ENCODE peak calls at places on chromosomes 16 and 17, in four cellular contexts. One of them, this sample, is unnamed.

GRCh38 chr16:48609453-48610023 is 442 bp downstream of the N4BP1 start:
- DNase-seq in GM23248: peak
- DNase-seq in HCT116: no peak
- DNase-seq in SK-N-SH: no peak
- DNase-seq in this sample: no peak

GRCh38 chr16:70612931-70613330 is 33.4 kb upstream of the IL34 start:
- DNase-seq in GM23248: no peak
- DNase-seq in HCT116: no peak
- DNase-seq in SK-N-SH: no peak
- DNase-seq in this sample: no peak

GRCh38 chr16:88983157-88983556 is 6.2 kb upstream of the CBFA2T3 start:
- DNase-seq in GM23248: no peak
- DNase-seq in HCT116: no peak
- DNase-seq in SK-N-SH: no peak
- DNase-seq in this sample: no peak

GRCh38 chr16:56108724-56109123 is 82.6 kb upstream of the GNAO1 start:
- DNase-seq in GM23248: no peak
- DNase-seq in HCT116: no peak
- DNase-seq in SK-N-SH: no peak
- DNase-seq in this sample: no peak

GRCh38 chr16:74735162-74735452 is 34.4 kb upstream of the MLKL start:
- DNase-seq in GM23248: no peak
- DNase-seq in HCT116: no peak
- DNase-seq in SK-N-SH: no peak
- DNase-seq in this sample: no peak

GRCh38 chr16:23071202-23072083 is 77.8 kb downstream of the USP31 start:
- DNase-seq in GM23248: peak
- DNase-seq in HCT116: no peak
- DNase-seq in SK-N-SH: no peak
- DNase-seq in this sample: no peak

GRCh38 chr17:7211512-7212277 is 7.9 kb downstream of the DLG4 start:
- DNase-seq in GM23248: no peak
- DNase-seq in HCT116: no peak
- DNase-seq in SK-N-SH: peak
- DNase-seq in this sample: no peak

GRCh38 chr16:57606147-57606846 is 22.1 kb upstream of the ADGRG1 start:
- DNase-seq in GM23248: no peak
- DNase-seq in HCT116: no peak
- DNase-seq in SK-N-SH: no peak
- DNase-seq in this sample: no peak

GRCh38 chr16:7843196-7843595 is 510.6 kb downstream of the RBFOX1 start:
- DNase-seq in GM23248: no peak
- DNase-seq in HCT116: no peak
- DNase-seq in SK-N-SH: no peak
- DNase-seq in this sample: no peak

GRCh38 chr16:54936979-54937672 is 6.5 kb downstream of the IRX5 start:
- DNase-seq in GM23248: peak
- DNase-seq in HCT116: no peak
- DNase-seq in SK-N-SH: no peak
- DNase-seq in this sample: no peak

GRCh38 chr17:42182927-42183734 is 2.1 kb downstream of the HCRT start:
- DNase-seq in GM23248: peak
- DNase-seq in HCT116: no peak
- DNase-seq in SK-N-SH: no peak
- DNase-seq in this sample: no peak

GRCh38 chr17:82434216-82434565 is 15.8 kb upstream of the OGFOD3 start:
- DNase-seq in GM23248: no peak
- DNase-seq in HCT116: no peak
- DNase-seq in SK-N-SH: no peak
- DNase-seq in this sample: no peak

GRCh38 chr17:74750327-74751069 is 2.1 kb downstream of the NHERF1 start:
- DNase-seq in GM23248: no peak
- DNase-seq in HCT116: no peak
- DNase-seq in SK-N-SH: no peak
- DNase-seq in this sample: peak

GRCh38 chr16:740764-741505 is at the start of gene CIAO3:
- DNase-seq in GM23248: peak
- DNase-seq in HCT116: peak
- DNase-seq in SK-N-SH: peak
- DNase-seq in this sample: peak

GRCh38 chr17:38451840-38452529 is 23.7 kb downstream of the ARHGAP23 start:
- DNase-seq in GM23248: peak
- DNase-seq in HCT116: no peak
- DNase-seq in SK-N-SH: no peak
- DNase-seq in this sample: no peak

GRCh38 chr17:73343168-73343634 is 31.4 kb upstream of the CDC42EP4 start:
- DNase-seq in GM23248: peak
- DNase-seq in HCT116: no peak
- DNase-seq in SK-N-SH: peak
- DNase-seq in this sample: no peak

GRCh38 chr17:74332763-74333220 is 6.8 kb downstream of the KIF19 start:
- DNase-seq in GM23248: no peak
- DNase-seq in HCT116: no peak
- DNase-seq in SK-N-SH: no peak
- DNase-seq in this sample: no peak

GRCh38 chr17:57565119-57565635 is 179.9 kb downstream of the CCDC182 start:
- DNase-seq in GM23248: no peak
- DNase-seq in HCT116: no peak
- DNase-seq in SK-N-SH: no peak
- DNase-seq in this sample: no peak

GRCh38 chr16:1825864-1826690 is 548 bp downstream of the HAGH start:
- DNase-seq in GM23248: peak
- DNase-seq in HCT116: no peak
- DNase-seq in SK-N-SH: peak
- DNase-seq in this sample: peak

GRCh38 chr16:81261049-81261648 is 22.7 kb downstream of the BCO1 start:
- DNase-seq in GM23248: peak
- DNase-seq in HCT116: peak
- DNase-seq in SK-N-SH: peak
- DNase-seq in this sample: peak

GRCh38 chr17:17322516-17323510 is 19.6 kb downstream of the NT5M start:
- DNase-seq in GM23248: no peak
- DNase-seq in HCT116: no peak
- DNase-seq in SK-N-SH: no peak
- DNase-seq in this sample: no peak

GRCh38 chr16:56950881-56951771 is 10.6 kb upstream of the CETP start:
- DNase-seq in GM23248: peak
- DNase-seq in HCT116: no peak
- DNase-seq in SK-N-SH: peak
- DNase-seq in this sample: peak

GRCh38 chr17:37048806-37049205 is 100.1 kb downstream of the AATF start:
- DNase-seq in GM23248: no peak
- DNase-seq in HCT116: no peak
- DNase-seq in SK-N-SH: no peak
- DNase-seq in this sample: no peak

GRCh38 chr16:3950343-3951193 is 70.1 kb upstream of the CREBBP start:
- DNase-seq in GM23248: peak
- DNase-seq in HCT116: no peak
- DNase-seq in SK-N-SH: no peak
- DNase-seq in this sample: peak

GRCh38 chr17:50527949-50528474 is 4.5 kb upstream of the EPN3 start:
- DNase-seq in GM23248: no peak
- DNase-seq in HCT116: no peak
- DNase-seq in SK-N-SH: no peak
- DNase-seq in this sample: no peak

GRCh38 chr16:24700549-24701392 is 28.7 kb upstream of the TNRC6A start:
- DNase-seq in GM23248: peak
- DNase-seq in HCT116: peak
- DNase-seq in SK-N-SH: peak
- DNase-seq in this sample: peak

GRCh38 chr16:4703906-4704305 is 10.5 kb downstream of the NUDT16L1 start:
- DNase-seq in GM23248: no peak
- DNase-seq in HCT116: no peak
- DNase-seq in SK-N-SH: peak
- DNase-seq in this sample: no peak

GRCh38 chr17:44967026-44967906 is 837 bp downstream of the C1QL1 start:
- DNase-seq in GM23248: no peak
- DNase-seq in HCT116: no peak
- DNase-seq in SK-N-SH: peak
- DNase-seq in this sample: no peak

GRCh38 chr17:39759204-39759603 is 21.5 kb downstream of the GRB7 start:
- DNase-seq in GM23248: no peak
- DNase-seq in HCT116: no peak
- DNase-seq in SK-N-SH: no peak
- DNase-seq in this sample: no peak

GRCh38 chr17:38893612-38894011 is 23.8 kb downstream of the LASP1 start:
- DNase-seq in GM23248: peak
- DNase-seq in HCT116: no peak
- DNase-seq in SK-N-SH: no peak
- DNase-seq in this sample: no peak

GRCh38 chr16:74666425-74667214 is at the start of gene RFWD3:
- DNase-seq in GM23248: peak
- DNase-seq in HCT116: peak
- DNase-seq in SK-N-SH: peak
- DNase-seq in this sample: peak

GRCh38 chr17:59771093-59771492 is 63.6 kb downstream of the VMP1 start:
- DNase-seq in GM23248: no peak
- DNase-seq in HCT116: no peak
- DNase-seq in SK-N-SH: no peak
- DNase-seq in this sample: no peak

GRCh38 chr16:81707411-81708321 is 71.4 kb upstream of the PLCG2 start:
- DNase-seq in GM23248: peak
- DNase-seq in HCT116: no peak
- DNase-seq in SK-N-SH: no peak
- DNase-seq in this sample: peak

GRCh38 chr17:42291136-42291535 is 2.8 kb downstream of the STAT5A start:
- DNase-seq in GM23248: no peak
- DNase-seq in HCT116: no peak
- DNase-seq in SK-N-SH: no peak
- DNase-seq in this sample: no peak

GRCh38 chr17:4142107-4142900 is 526 bp downstream of the ZZEF1 start:
- DNase-seq in GM23248: peak
- DNase-seq in HCT116: no peak
- DNase-seq in SK-N-SH: no peak
- DNase-seq in this sample: no peak

GRCh38 chr17:79404136-79404911 is 206.5 kb downstream of the RBFOX3 start:
- DNase-seq in GM23248: no peak
- DNase-seq in HCT116: no peak
- DNase-seq in SK-N-SH: no peak
- DNase-seq in this sample: no peak

GRCh38 chr17:7356779-7357178 is 1.8 kb downstream of the TMEM95 start:
- DNase-seq in GM23248: peak
- DNase-seq in HCT116: no peak
- DNase-seq in SK-N-SH: no peak
- DNase-seq in this sample: no peak

GRCh38 chr16:86071611-86072240 is 172.8 kb downstream of the IRF8 start:
- DNase-seq in GM23248: no peak
- DNase-seq in HCT116: no peak
- DNase-seq in SK-N-SH: no peak
- DNase-seq in this sample: no peak

GRCh38 chr16:85425061-85425662 is 188.0 kb upstream of the GSE1 start:
- DNase-seq in GM23248: no peak
- DNase-seq in HCT116: no peak
- DNase-seq in SK-N-SH: peak
- DNase-seq in this sample: no peak

GRCh38 chr17:14067347-14067746 is 2.0 kb upstream of the COX10 start:
- DNase-seq in GM23248: peak
- DNase-seq in HCT116: no peak
- DNase-seq in SK-N-SH: no peak
- DNase-seq in this sample: peak

GRCh38 chr17:14060706-14061105 is 8.6 kb upstream of the COX10 start:
- DNase-seq in GM23248: no peak
- DNase-seq in HCT116: no peak
- DNase-seq in SK-N-SH: no peak
- DNase-seq in this sample: no peak

GRCh38 chr17:14057591-14057990 is 11.7 kb upstream of the COX10 start:
- DNase-seq in GM23248: peak
- DNase-seq in HCT116: no peak
- DNase-seq in SK-N-SH: no peak
- DNase-seq in this sample: no peak

GRCh38 chr17:14058051-14058450 is 11.3 kb upstream of the COX10 start:
- DNase-seq in GM23248: peak
- DNase-seq in HCT116: no peak
- DNase-seq in SK-N-SH: no peak
- DNase-seq in this sample: no peak

GRCh38 chr17:14061666-14062560 is 7.4 kb upstream of the COX10 start:
- DNase-seq in GM23248: peak
- DNase-seq in HCT116: no peak
- DNase-seq in SK-N-SH: no peak
- DNase-seq in this sample: peak
- TF ChIP-seq EZH2phosphoT487 in GM23248: no peak
- TF ChIP-seq EZH2phosphoT487 in HCT116: no peak
- TF ChIP-seq EZH2phosphoT487 in SK-N-SH: no peak
- TF ChIP-seq EZH2phosphoT487 in this sample: no peak

GRCh38 chr17:2090210-2090641 is 35.3 kb downstream of the HIC1 start:
- DNase-seq in GM23248: no peak
- DNase-seq in HCT116: no peak
- DNase-seq in SK-N-SH: no peak
- DNase-seq in this sample: no peak
- H3K27ac ChIP-seq in GM23248: peak
- H3K27ac ChIP-seq in HCT116: no peak
- H3K27ac ChIP-seq in SK-N-SH: peak
- H3K27ac ChIP-seq in this sample: no peak

DNA sequence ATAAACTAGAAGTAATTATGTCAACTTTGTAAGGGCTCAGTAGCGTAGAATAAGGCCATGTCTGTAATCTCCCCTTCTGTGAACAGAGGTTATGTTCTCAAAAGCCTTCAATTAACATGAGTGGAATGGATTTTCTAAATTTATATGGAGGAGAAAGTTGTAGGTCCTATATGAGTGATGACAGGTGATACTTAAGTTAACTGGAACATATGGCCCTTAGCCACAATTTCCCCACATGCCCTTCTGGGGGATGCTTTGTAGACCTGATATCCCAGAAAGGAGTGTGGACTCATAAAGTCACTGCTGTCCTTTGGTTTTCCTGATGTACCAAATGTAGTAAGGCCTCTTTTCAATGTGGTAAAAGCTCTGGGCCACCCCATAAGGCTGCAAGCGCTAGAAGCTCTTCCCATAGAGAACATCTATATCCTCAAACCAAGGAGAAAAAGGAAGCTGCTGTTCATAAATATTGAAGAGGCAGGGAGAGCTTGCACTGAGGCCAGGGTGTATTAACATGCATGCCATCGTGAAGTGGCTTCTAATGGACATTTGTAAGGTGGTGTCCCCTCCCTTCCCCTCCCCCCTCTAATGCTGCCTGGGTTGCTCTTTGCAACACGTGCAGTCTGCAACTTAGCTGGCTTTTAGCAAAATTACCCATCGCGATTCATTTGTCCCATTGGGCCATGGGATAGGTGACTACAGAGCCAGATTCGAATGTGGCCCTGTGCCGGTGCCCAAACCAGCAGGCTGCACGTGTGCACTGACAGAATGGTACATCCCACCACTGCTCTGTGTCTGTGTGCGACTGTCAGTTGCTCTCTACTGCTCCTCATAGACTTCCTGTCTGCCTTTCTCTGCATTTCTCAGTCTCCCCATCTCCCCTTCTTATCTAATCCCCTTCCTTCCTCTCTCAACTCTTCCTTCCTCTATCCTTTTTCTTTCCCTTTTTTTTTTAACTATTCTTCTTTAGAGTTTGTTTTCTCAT is 269.0 kb downstream of the WWOX start:
- DNase-seq in GM23248: no peak
- DNase-seq in HCT116: no peak
- DNase-seq in SK-N-SH: no peak
- DNase-seq in this sample: no peak
- H3K9ac ChIP-seq in GM23248: no peak
- H3K9ac ChIP-seq in HCT116: no peak
- H3K9ac ChIP-seq in SK-N-SH: no peak
- H3K9ac ChIP-seq in this sample: no peak

GRCh38 chr17:76710863-76711611 is at the start of gene MXRA7:
- DNase-seq in GM23248: peak
- DNase-seq in HCT116: no peak
- DNase-seq in SK-N-SH: peak
- DNase-seq in this sample: peak
- TF ChIP-seq EZH2phosphoT487 in GM23248: no peak
- TF ChIP-seq EZH2phosphoT487 in HCT116: no peak
- TF ChIP-seq EZH2phosphoT487 in SK-N-SH: no peak
- TF ChIP-seq EZH2phosphoT487 in this sample: no peak

This sample was measured in PC-3.